ENCODE peak calls at places on chromosomes 2 and 18, in seven cellular contexts. X is astrocyte of the cerebellum, J is NCI-H1092, I is NCI-H2029 treated with DMSO at 0.1 percent for 48 hours, C is cardiac septum, E is pancreas, O is NCI-H510A. A is an unnamed sample.

GRCh38 chr2:101277111-101277510 is 24.4 kb downstream of the CNOT11 start:
- DNase-seq in X (peak; percentile 4), J (no peak), I (no peak), C (no peak), E (no peak), O (no peak), A (no peak)

GRCh38 chr18:56799756-56800155 is 148.6 kb downstream of the WDR7 start:
- DNase-seq in X (no peak), J (no peak), I (no peak), C (no peak), E (no peak), O (no peak), A (no peak)

GRCh38 chr2:241011751-241012510 is 13.5 kb downstream of the SNED1 start:
- DNase-seq in X (no peak), J (no peak), I (no peak), C (peak; percentile 57), E (no peak), O (no peak), A (no peak)

GRCh38 chr2:196737046-196737445 is 62.4 kb downstream of the GTF3C3 start:
- DNase-seq in X (no peak), J (no peak), I (no peak), C (no peak), E (no peak), O (no peak), A (no peak)

GRCh38 chr2:81481242-81481993 is 1176.9 kb upstream of the LRRTM1 start:
- DNase-seq in X (no peak), J (peak; percentile 52), I (peak; percentile 77), C (peak; percentile 68), E (peak; percentile 33), O (peak; percentile 90), A (no peak)

GRCh38 chr18:7164610-7165009 is 47.0 kb upstream of the LAMA1 start:
- DNase-seq in X (no peak), J (no peak), I (no peak), C (peak; percentile 10), E (no peak), O (no peak), A (no peak)

GRCh38 chr2:160419776-160420521 is 73.7 kb downstream of the RBMS1 start:
- DNase-seq in X (peak; percentile 67), J (no peak), I (no peak), C (no peak), E (no peak), O (no peak), A (no peak)

GRCh38 chr2:177328056-177328455 is 63.5 kb upstream of the NFE2L2 start:
- DNase-seq in X (no peak), J (no peak), I (no peak), C (no peak), E (no peak), O (no peak), A (no peak)

GRCh38 chr2:28359222-28360065 is 33.2 kb upstream of the FOSL2 start:
- DNase-seq in X (peak; percentile 70), J (no peak), I (no peak), C (peak; percentile 90), E (no peak), O (no peak), A (peak; percentile 88)

GRCh38 chr2:46257476-46257875 is 39.7 kb upstream of the EPAS1 start:
- DNase-seq in X (peak; percentile 38), J (peak; percentile 88), I (peak; percentile 93), C (no peak), E (no peak), O (peak; percentile 85), A (no peak)